ENCODE peak calls at places on chromosomes 16 and 17, in eight cellular contexts. E, T, I, C, L, G, W and S are unnamed samples.
A peak's percentile ranks its signal among the peaks of the same experiment; 100 is the strongest.

GRCh38 chr17:57666946-57667345 is 78.2 kb downstream of the CCDC182 start:
- DNase-seq in E (no peak), I (no peak), W (no peak), T (no peak), C (no peak), G (no peak), L (no peak), S (no peak)

GRCh38 chr16:47643610-47644009 is 182.5 kb downstream of the PHKB start:
- DNase-seq in L (no peak), W (no peak), C (peak; percentile 10), T (no peak), E (no peak), G (no peak), I (no peak), S (no peak)

GRCh38 chr16:64391009-64391663 is 730.7 kb downstream of the CDH11 start:
- DNase-seq in T (no peak), L (no peak), W (no peak), G (no peak), I (peak; percentile 44), E (no peak), C (peak; percentile 57), S (no peak)

GRCh38 chr17:18280239-18280638 is 19.8 kb downstream of the MIEF2 start:
- DNase-seq in I (no peak), G (no peak), E (no peak), L (no peak), T (no peak), C (no peak), W (peak; percentile 94), S (no peak)

GRCh38 chr17:47193931-47194481 is 4.9 kb upstream of the CDC27 start:
- DNase-seq in T (no peak), E (no peak), W (no peak), C (no peak), L (no peak), G (no peak), I (no peak), S (no peak)

GRCh38 chr17:8939496-8940334 is 25.8 kb downstream of the PIK3R5 start:
- DNase-seq in W (no peak), T (no peak), G (no peak), L (no peak), E (no peak), I (no peak), C (no peak), S (no peak)

GRCh38 chr17:40996829-40997228 is 2.9 kb upstream of the KRTAP3-3 start:
- DNase-seq in G (no peak), T (no peak), W (no peak), I (no peak), L (no peak), C (no peak), E (no peak), S (no peak)

GRCh38 chr17:77331161-77331864 is 190.5 kb downstream of the SEC14L1 start:
- DNase-seq in C (peak; percentile 87), T (peak; percentile 83), I (peak; percentile 90), E (peak; percentile 92), G (peak; percentile 97), L (peak; percentile 83), W (peak; percentile 93), S (peak; percentile 49)

GRCh38 chr17:77728022-77728671 is 230.4 kb upstream of the TNRC6C start:
- DNase-seq in T (peak; percentile 38), W (no peak), C (peak; percentile 52), I (no peak), L (no peak), E (peak; percentile 56), G (no peak), S (no peak)

GRCh38 chr16:12010388-12011251 is 34.1 kb downstream of the SNX29 start:
- DNase-seq in G (no peak), E (no peak), C (peak; percentile 74), T (peak; percentile 28), I (peak; percentile 16), L (no peak), W (no peak), S (no peak)

GRCh38 chr17:12089809-12090384 is 69.2 kb downstream of the MAP2K4 start:
- DNase-seq in E (no peak), I (peak; percentile 63), L (no peak), T (peak; percentile 48), C (peak; percentile 65), W (no peak), G (peak; percentile 12), S (peak; percentile 34)

GRCh38 chr16:87971933-87972332 is 20.7 kb downstream of the BANP start:
- DNase-seq in W (no peak), C (no peak), E (no peak), I (no peak), T (no peak), G (no peak), L (no peak), S (no peak)

GRCh38 chr17:63998721-63999679 is 849 bp downstream of the PRR29 start:
- DNase-seq in W (no peak), C (no peak), I (no peak), T (no peak), L (peak; percentile 35), E (no peak), G (no peak), S (no peak)

GRCh38 chr16:53565300-53565699 is 62.3 kb upstream of the AKTIP start:
- DNase-seq in W (no peak), C (no peak), L (no peak), T (no peak), E (no peak), I (no peak), G (no peak), S (no peak)

GRCh38 chr17:72613411-72614292 is 478.8 kb downstream of the SLC39A11 start:
- DNase-seq in E (no peak), C (peak; percentile 72), G (peak; percentile 80), I (peak; percentile 30), L (no peak), W (no peak), T (peak; percentile 59), S (peak; percentile 65)

GRCh38 chr16:1512174-1512573 is 19.0 kb downstream of the TELO2 start:
- DNase-seq in W (no peak), L (no peak), C (no peak), G (no peak), E (no peak), T (no peak), I (no peak), S (no peak)

GRCh38 chr17:44222112-44222869 is 2.8 kb upstream of the UBTF start:
- DNase-seq in T (peak; percentile 71), I (peak; percentile 79), E (peak; percentile 80), C (peak; percentile 89), G (peak; percentile 87), L (peak; percentile 70), W (peak; percentile 89), S (no peak)

GRCh38 chr16:50021509-50021908 is 3.5 kb upstream of the CNEP1R1 start:
- DNase-seq in T (no peak), W (no peak), I (no peak), L (peak; percentile 53), C (peak; percentile 26), E (no peak), G (no peak), S (no peak)

GRCh38 chr17:8436169-8436932 is 667 bp downstream of the NDEL1 start:
- DNase-seq in L (peak; percentile 41), W (peak; percentile 61), I (peak; percentile 46), G (peak; percentile 85), T (peak; percentile 55), C (peak; percentile 61), E (peak; percentile 62), S (no peak)

DNA sequence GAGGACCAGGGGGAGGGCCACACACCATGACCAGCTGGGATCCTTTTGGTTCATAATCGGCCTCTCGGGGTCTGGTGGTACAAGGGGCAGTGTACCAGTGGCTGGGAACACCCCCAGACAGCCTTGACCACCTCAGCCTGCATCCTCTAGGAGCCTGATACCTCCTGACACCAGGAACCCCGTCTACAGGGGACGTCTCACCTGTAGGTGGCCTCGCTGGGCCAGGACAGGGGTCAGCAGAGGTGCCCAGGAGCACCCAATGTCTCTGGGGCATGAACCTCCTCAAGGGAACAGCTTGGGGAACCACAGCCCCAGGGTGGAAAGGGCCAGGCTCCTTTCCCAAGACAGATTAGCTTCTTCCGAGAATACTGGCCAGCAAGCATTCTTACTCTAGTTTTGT is 2.5 kb upstream of the METRNL start:
- DNase-seq in T (no peak), L (peak; percentile 66), W (no peak), G (no peak), I (no peak), C (no peak), E (no peak), S (no peak)
- TF ChIP-seq CTCF in T (no peak), L (peak; percentile 67), W (no peak), G (peak; percentile 54), I (peak; percentile 13), C (peak; percentile 19), E (peak; percentile 32), S (peak; percentile 33)

DNA sequence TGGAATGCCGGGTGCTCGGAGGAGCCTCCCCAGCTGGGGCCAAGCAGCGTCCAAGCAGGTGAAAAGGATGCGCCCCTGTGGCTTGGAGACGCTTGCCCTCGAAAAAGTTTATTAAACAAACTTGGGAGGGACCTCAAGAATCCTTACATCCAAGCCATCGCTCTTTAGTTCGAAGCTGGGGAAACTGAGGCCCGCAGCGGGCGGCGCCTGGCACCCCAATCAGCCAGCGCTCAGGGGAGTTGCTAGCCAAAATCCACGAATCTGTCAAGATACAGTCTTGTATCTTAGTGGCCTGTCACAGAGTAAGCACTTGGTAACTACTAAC is 553 bp upstream of the B9D1 start:
- DNase-seq in T (no peak), L (no peak), E (no peak), C (no peak), I (no peak), W (no peak), G (no peak), S (no peak)
- TF ChIP-seq CTCF in T (no peak), L (no peak), E (peak; percentile 6), C (no peak), I (no peak), W (no peak), G (no peak), S (no peak)

GRCh38 chr16:83539736-83540490 is 267.9 kb upstream of the HSBP1 start:
- DNase-seq in L (no peak), G (no peak), C (no peak), T (no peak), E (no peak), W (no peak), I (no peak), S (no peak)
- TF ChIP-seq CTCF in L (no peak), G (no peak), C (no peak), T (no peak), E (no peak), W (no peak), I (no peak), S (no peak)

GRCh38 chr16:30528799-30529457 is 2.6 kb upstream of the ZNF768 start:
- DNase-seq in I (no peak), C (no peak), E (no peak), W (no peak), T (no peak), L (no peak), G (no peak), S (no peak)

GRCh38 chr16:30527635-30528178 is 1.3 kb upstream of the ZNF768 start:
- DNase-seq in E (no peak), I (no peak), T (no peak), C (no peak), G (no peak), W (peak; percentile 33), L (peak; percentile 59), S (no peak)

GRCh38 chr16:30525844-30526136 is 576 bp downstream of the ZNF768 start:
- DNase-seq in I (no peak), E (no peak), T (no peak), C (no peak), G (no peak), L (no peak), W (no peak), S (no peak)

GRCh38 chr16:30526137-30526822 is at the start of gene ZNF768:
- DNase-seq in C (peak; percentile 7), W (peak; percentile 38), E (peak; percentile 39), I (peak; percentile 40), L (peak; percentile 52), G (peak; percentile 44), T (no peak), S (no peak)

GRCh38 chr16:30526823-30527634 is 663 bp upstream of the ZNF768 start:
- DNase-seq in I (peak; percentile 98), E (peak; percentile 99), G (peak; percentile 97), L (peak; percentile 97), T (peak; percentile 98), C (peak; percentile 95), W (peak; percentile 99), S (peak; percentile 82)
- TF ChIP-seq CTCF in I (peak; percentile 28), E (peak; percentile 56), G (peak; percentile 14), L (peak; percentile 43), T (no peak), C (no peak), W (peak; percentile 25), S (peak; percentile 25)